ENCODE peak calls at places on chromosomes 3 and 15, in eight cellular contexts. Z is nephron progenitor cell, M is heart right ventricle, Y is endothelial cell, V is Peyer's patch, I is Daoy, O is MCF 10A, G is hypothalamus. R is an unnamed sample.

GRCh38 chr3:81723732-81724313 is 37.6 kb downstream of the GBE1 start:
- DNase-seq in Z (no peak), M (no peak), Y (no peak), V (no peak), I (peak), O (peak), G (no peak), R (no peak)

GRCh38 chr3:77254967-77255831 is 215.3 kb downstream of the ROBO2 start:
- DNase-seq in Z (peak), M (peak), Y (peak), V (peak), I (peak), O (peak), G (no peak), R (no peak)

GRCh38 chr15:93803406-93803805 is 428.0 kb upstream of the MCTP2 start:
- DNase-seq in Z (peak), M (no peak), Y (no peak), V (no peak), I (peak), O (no peak), G (no peak), R (no peak)

GRCh38 chr15:70336425-70337009 is 238.8 kb upstream of the TLE3 start:
- DNase-seq in Z (no peak), M (no peak), Y (no peak), V (peak), I (no peak), O (no peak), G (no peak), R (no peak)

GRCh38 chr15:97224191-97224641 is 736.3 kb upstream of the ARRDC4 start:
- DNase-seq in Z (no peak), M (no peak), Y (no peak), V (no peak), I (no peak), O (no peak), G (no peak), R (no peak)

GRCh38 chr3:152621006-152621868 is 213.7 kb upstream of the P2RY1 start:
- DNase-seq in Z (no peak), M (no peak), Y (no peak), V (no peak), I (no peak), O (no peak), G (no peak), R (no peak)

GRCh38 chr3:69671082-69671952 is 67.9 kb upstream of the MITF start:
- DNase-seq in Z (peak), M (peak), Y (peak), V (no peak), I (peak), O (peak), G (no peak), R (peak)

GRCh38 chr15:79028411-79028964 is 62.1 kb downstream of the RASGRF1 start:
- DNase-seq in Z (peak), M (peak), Y (peak), V (peak), I (peak), O (peak), G (peak), R (no peak)

GRCh38 chr3:32290619-32291018 is 52.1 kb downstream of the CMTM8 start:
- DNase-seq in Z (no peak), M (no peak), Y (no peak), V (no peak), I (no peak), O (no peak), G (no peak), R (no peak)

GRCh38 chr15:77603616-77604406 is 28.9 kb downstream of the LINGO1 start:
- DNase-seq in Z (no peak), M (no peak), Y (no peak), V (no peak), I (no peak), O (no peak), G (no peak), R (no peak)

GRCh38 chr15:76312540-76313174 is 1.4 kb upstream of the ETFA start:
- DNase-seq in Z (no peak), M (no peak), Y (no peak), V (no peak), I (peak), O (peak), G (no peak), R (no peak)

GRCh38 chr3:127404614-127405598 is 117.1 kb upstream of the PRR20G start:
- DNase-seq in Z (no peak), M (no peak), Y (no peak), V (peak), I (no peak), O (peak), G (no peak), R (no peak)

GRCh38 chr3:179037361-179037760 is 34.2 kb downstream of the ZMAT3 start:
- DNase-seq in Z (no peak), M (peak), Y (no peak), V (peak), I (peak), O (peak), G (no peak), R (no peak)

GRCh38 chr3:32778389-32778788 is 39.4 kb upstream of the TRIM71 start:
- DNase-seq in Z (no peak), M (no peak), Y (no peak), V (no peak), I (no peak), O (no peak), G (no peak), R (no peak)

GRCh38 chr15:36332301-36332700 is 247.1 kb upstream of the CDIN1 start:
- DNase-seq in Z (no peak), M (no peak), Y (no peak), V (no peak), I (peak), O (no peak), G (no peak), R (no peak)

GRCh38 chr3:72134989-72135451 is 350.1 kb upstream of the PROK2 start:
- DNase-seq in Z (no peak), M (no peak), Y (no peak), V (no peak), I (no peak), O (no peak), G (no peak), R (no peak)

GRCh38 chr3:134373278-134373941 is 837 bp downstream of the AMOTL2 start:
- DNase-seq in Z (peak), M (peak), Y (peak), V (peak), I (peak), O (peak), G (peak), R (peak)

GRCh38 chr3:172040078-172040975 is 949 bp downstream of the FNDC3B start:
- DNase-seq in Z (peak), M (peak), Y (peak), V (peak), I (peak), O (peak), G (peak), R (peak)

GRCh38 chr15:85094685-85095084 is 113.0 kb downstream of the PDE8A start:
- DNase-seq in Z (no peak), M (no peak), Y (no peak), V (no peak), I (no peak), O (peak), G (no peak), R (no peak)

GRCh38 chr3:165854696-165855095 is 17.5 kb upstream of the BCHE start:
- DNase-seq in Z (no peak), M (no peak), Y (no peak), V (no peak), I (no peak), O (peak), G (no peak), R (no peak)

GRCh38 chr3:73405853-73406252 is 218.9 kb downstream of the PDZRN3 start:
- DNase-seq in Z (no peak), M (no peak), Y (no peak), V (no peak), I (no peak), O (no peak), G (no peak), R (no peak)

GRCh38 chr15:51450001-51450400 is 108.5 kb downstream of the GLDN start:
- DNase-seq in Z (no peak), M (no peak), Y (no peak), V (no peak), I (peak), O (peak), G (no peak), R (no peak)

R was measured in nucleus accumbens.